ENCODE peak calls at places on chromosomes 7 and 10, in seven cellular contexts. P is HepG2, I is SK-N-SH, Z is GM12878, M is HCT116, V is K562, S is H1. N is an unnamed sample.
A peak's percentile ranks its signal among the peaks of the same experiment; 100 is the strongest.

GRCh38 chr7:4794591-4795350 is 19.3 kb downstream of the AP5Z1 start:
- DNase-seq in P (no peak), I (no peak), Z (no peak), M (no peak), V (no peak), S (no peak), N (no peak)

GRCh38 chr7:125820495-125820894 is 890.9 kb upstream of the POT1 start:
- DNase-seq in P (no peak), I (no peak), Z (no peak), M (no peak), V (no peak), S (no peak), N (no peak)

GRCh38 chr10:6347391-6347951 is 144.7 kb downstream of the PFKFB3 start:
- DNase-seq in P (no peak), I (no peak), Z (peak; percentile 12), M (no peak), V (no peak), S (no peak), N (peak; percentile 7)

GRCh38 chr7:369981-370621 is 80.1 kb downstream of the FOXL3 start:
- DNase-seq in P (no peak), I (no peak), Z (no peak), M (no peak), V (no peak), S (peak; percentile 59), N (no peak)

GRCh38 chr7:116802784-116803183 is 59.6 kb upstream of the CAPZA2 start:
- DNase-seq in P (peak; percentile 56), I (peak; percentile 33), Z (no peak), M (peak; percentile 63), V (peak; percentile 62), S (no peak), N (peak; percentile 80)

GRCh38 chr10:11863353-11864105 is 40.4 kb downstream of the PROSER2 start:
- DNase-seq in P (no peak), I (no peak), Z (peak; percentile 76), M (no peak), V (no peak), S (no peak), N (no peak)

GRCh38 chr10:49608166-49608758 is 1.8 kb upstream of the SLC18A3 start:
- DNase-seq in P (no peak), I (no peak), Z (no peak), M (no peak), V (no peak), S (no peak), N (no peak)

GRCh38 chr7:30175171-30175570 is 40.4 kb downstream of the MTURN start:
- DNase-seq in P (no peak), I (no peak), Z (no peak), M (no peak), V (no peak), S (no peak), N (no peak)

GRCh38 chr7:108497082-108497725 is 28.7 kb downstream of the PNPLA8 start:
- DNase-seq in P (peak; percentile 52), I (peak; percentile 66), Z (peak; percentile 24), M (peak; percentile 40), V (peak; percentile 70), S (peak; percentile 62), N (peak; percentile 52)

GRCh38 chr10:123135415-123136141 is at the start of gene HMX3:
- DNase-seq in P (no peak), I (peak; percentile 57), Z (no peak), M (no peak), V (peak; percentile 69), S (peak; percentile 85), N (peak; percentile 23)

GRCh38 chr10:22534849-22535604 is 179.4 kb downstream of the PIP4K2A start:
- DNase-seq in P (peak; percentile 76), I (no peak), Z (no peak), M (no peak), V (no peak), S (no peak), N (peak; percentile 57)

GRCh38 chr7:148472406-148472805 is 118.2 kb upstream of the C7orf33 start:
- DNase-seq in P (no peak), I (no peak), Z (no peak), M (no peak), V (no peak), S (no peak), N (no peak)

GRCh38 chr10:133158756-133159610 is 1.0 kb upstream of the KNDC1 start:
- DNase-seq in P (no peak), I (no peak), Z (no peak), M (no peak), V (peak; percentile 46), S (no peak), N (no peak)

GRCh38 chr7:148982596-148983219 is 45.6 kb downstream of the PDIA4 start:
- DNase-seq in P (no peak), I (peak; percentile 81), Z (no peak), M (no peak), V (no peak), S (no peak), N (peak; percentile 53)

GRCh38 chr10:109892087-109892486 is 31.2 kb downstream of the XPNPEP1 start:
- DNase-seq in P (no peak), I (no peak), Z (no peak), M (no peak), V (no peak), S (no peak), N (no peak)

GRCh38 chr10:109887272-109887671 is 36.0 kb downstream of the XPNPEP1 start:
- DNase-seq in P (no peak), I (no peak), Z (no peak), M (no peak), V (no peak), S (no peak), N (peak; percentile 32)

GRCh38 chr10:109891105-109891504 is 32.2 kb downstream of the XPNPEP1 start:
- DNase-seq in P (no peak), I (no peak), Z (no peak), M (no peak), V (no peak), S (no peak), N (peak; percentile 47)

GRCh38 chr10:109887776-109888175 is 35.5 kb downstream of the XPNPEP1 start:
- DNase-seq in P (no peak), I (no peak), Z (no peak), M (no peak), V (no peak), S (no peak), N (no peak)

GRCh38 chr10:109889867-109890266 is 33.4 kb downstream of the XPNPEP1 start:
- DNase-seq in P (no peak), I (no peak), Z (no peak), M (no peak), V (no peak), S (no peak), N (peak; percentile 91)
- TF ChIP-seq CTCF in P (no peak), I (no peak), Z (no peak), M (no peak), V (no peak), S (no peak), N (peak; percentile 17)

DNA sequence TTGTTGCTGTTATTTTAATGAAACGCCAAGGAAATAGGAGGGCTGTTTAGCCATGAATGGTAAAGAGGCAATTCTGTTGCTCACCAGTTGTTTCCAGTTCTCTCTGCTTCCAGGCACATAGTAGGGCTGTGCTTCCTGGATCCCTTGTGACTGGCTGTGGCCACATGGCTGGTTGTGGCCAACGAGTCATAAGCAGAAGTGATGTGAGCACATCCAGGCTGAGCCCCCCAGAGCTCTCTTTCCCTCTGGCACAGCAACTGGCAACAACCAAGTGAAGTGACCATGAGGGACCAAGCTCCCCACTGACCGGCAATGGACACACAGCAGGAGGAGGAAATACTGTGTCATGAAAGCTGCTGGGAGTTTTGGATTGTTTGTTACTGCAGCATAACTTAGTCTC is 10.3 kb downstream of the GRID1 start:
- DNase-seq in P (no peak), I (no peak), Z (no peak), M (no peak), V (no peak), S (no peak), N (no peak)
- TF ChIP-seq RAD21 in P (no peak), I (no peak), Z (no peak), M (no peak), V (no peak), S (no peak), N (no peak)

DNA sequence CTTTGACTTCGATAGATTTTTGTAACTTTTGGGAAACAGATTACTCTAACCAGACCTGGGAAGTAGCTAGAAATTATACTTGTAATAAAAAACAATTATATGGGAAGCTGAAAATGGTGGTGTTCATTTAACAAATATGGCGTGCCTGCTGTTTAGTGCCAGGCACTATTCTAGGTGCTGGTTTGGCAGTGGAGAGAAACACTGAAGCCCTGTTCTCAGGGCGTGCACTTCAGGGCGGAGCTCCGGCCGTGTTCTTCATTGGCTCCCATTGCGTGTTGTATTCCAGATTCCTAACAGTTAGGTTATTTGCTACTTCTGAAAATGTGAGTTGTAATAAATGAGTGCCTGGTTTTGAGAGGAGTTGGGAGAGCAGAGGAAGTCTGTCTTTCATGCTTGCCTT is 38.6 kb downstream of the DNAJB6 start:
- DNase-seq in P (no peak), I (no peak), Z (no peak), M (no peak), V (no peak), S (no peak), N (no peak)
- H4K20me1 ChIP-seq in P (peaks cover 29% of the 10 kb centered on the region), I (peaks cover 97% of the 10 kb centered on the region), Z (no peaks in the 10 kb centered on the region), M (peaks cover 12% of the 10 kb centered on the region), V (peaks cover 51% of the 10 kb centered on the region), S (peaks cover 43% of the 10 kb centered on the region), N (peaks cover 89% of the 10 kb centered on the region)

DNA sequence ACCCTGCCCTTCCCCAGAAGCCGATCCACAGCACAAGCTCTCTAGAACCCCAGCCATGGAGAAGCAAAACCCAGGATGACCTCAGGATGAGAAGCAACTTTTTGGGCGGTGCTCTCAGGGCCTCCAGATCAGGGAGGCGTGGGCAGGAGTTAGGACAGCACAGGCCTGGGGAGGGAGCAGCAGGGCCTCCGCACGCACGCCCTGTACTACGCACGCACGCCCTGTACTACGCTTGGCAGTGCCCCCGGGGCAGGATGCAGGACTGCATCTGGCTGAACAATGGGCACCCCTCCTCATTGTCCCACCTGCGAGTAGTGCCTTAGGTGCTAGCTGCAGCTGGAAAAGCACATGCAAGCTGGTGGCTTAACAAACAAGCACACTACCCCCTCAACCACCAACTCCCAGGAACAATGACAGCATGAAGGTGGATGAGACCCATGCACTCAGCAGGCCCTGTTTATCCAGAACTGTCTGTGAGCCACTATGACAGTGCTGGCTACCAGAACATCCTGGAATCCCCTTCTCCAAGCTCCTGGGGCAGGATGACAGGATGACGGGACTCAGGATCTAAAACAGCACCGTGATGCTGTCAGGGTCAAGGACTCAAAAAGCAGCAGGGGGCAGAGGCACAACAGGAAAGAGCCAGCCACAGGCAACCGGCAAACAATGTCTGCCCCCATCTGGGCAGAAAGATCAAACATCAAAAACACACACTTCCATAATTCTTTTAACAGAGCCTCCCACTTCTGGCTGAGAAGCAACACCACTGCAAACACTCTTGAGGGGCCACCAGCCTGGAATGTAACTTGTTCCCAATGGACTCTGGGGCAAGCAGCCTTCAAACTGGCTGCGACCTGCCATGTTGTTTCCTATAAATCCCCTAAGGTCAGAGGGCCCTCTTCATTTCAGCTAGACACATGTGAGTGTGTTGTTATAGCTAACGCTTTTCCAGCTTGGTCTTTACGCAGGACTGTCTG is 11.7 kb downstream of the PODXL start:
- DNase-seq in P (peak; percentile 73), I (peak; percentile 84), Z (no peak), M (no peak), V (peak; percentile 72), S (no peak), N (peak; percentile 35)
- TF ChIP-seq CTCF in P (peak; percentile 70), I (peak; percentile 63), Z (peak; percentile 21), M (peak; percentile 18), V (peak; percentile 99), S (no peak), N (peak; percentile 51)